ENCODE peak calls at places on chromosomes 16 and 17, in ten cellular contexts. A is stomach, B is mesendoderm, P is dorsolateral prefrontal cortex, M is epithelial cell of esophagus, G is A549, R is cardiac muscle cell, K is adrenal gland, V is ascending aorta, J is hepatocyte. I is an unnamed sample.

GRCh38 chr17:41537614-41537954 is 9.5 kb upstream of the KRT19 start:
- DNase-seq in P (no peak), R (no peak), G (no peak), A (no peak), M (no peak), K (no peak), V (no peak), J (no peak), B (no peak), I (no peak)

GRCh38 chr16:57133911-57134310 is 41.5 kb downstream of the CPNE2 start:
- DNase-seq in A (no peak), J (no peak), P (no peak), R (no peak), G (no peak), B (no peak), V (no peak), K (no peak), M (no peak), I (no peak)

GRCh38 chr17:17156107-17156506 is 50.0 kb downstream of the PLD6 start:
- DNase-seq in J (no peak), V (no peak), M (peak), R (peak), P (no peak), B (no peak), A (no peak), G (no peak), K (no peak), I (no peak)

GRCh38 chr16:26700250-26700649 is 366.5 kb upstream of the C16orf82 start:
- DNase-seq in A (no peak), B (no peak), J (no peak), M (no peak), K (no peak), P (no peak), G (no peak), R (no peak), V (no peak), I (no peak)

GRCh38 chr17:28285965-28286364 is 33.0 kb upstream of the TMEM97 start:
- DNase-seq in V (no peak), A (no peak), K (no peak), R (no peak), P (no peak), B (no peak), J (no peak), M (no peak), G (no peak), I (no peak)

GRCh38 chr17:16918443-16918842 is 53.5 kb downstream of the TNFRSF13B start:
- DNase-seq in B (no peak), P (peak), V (no peak), M (no peak), K (no peak), G (no peak), A (peak), J (no peak), R (no peak), I (no peak)

GRCh38 chr16:1610841-1611653 is 825 bp downstream of the IFT140 start:
- DNase-seq in A (no peak), B (no peak), R (no peak), P (no peak), J (no peak), M (no peak), K (peak), G (no peak), V (no peak), I (no peak)

GRCh38 chr16:19542138-19542821 is 13.2 kb upstream of the VPS35L start:
- DNase-seq in M (peak), P (no peak), A (no peak), K (no peak), G (no peak), B (no peak), R (no peak), V (no peak), J (peak), I (no peak)

GRCh38 chr17:16935786-16936185 is 36.1 kb downstream of the TNFRSF13B start:
- DNase-seq in J (no peak), R (no peak), V (no peak), G (no peak), B (no peak), K (no peak), A (no peak), P (peak), M (no peak), I (no peak)

GRCh38 chr16:79380990-79381389 is 219.5 kb downstream of the MAF start:
- DNase-seq in K (no peak), M (no peak), P (no peak), R (no peak), J (peak), A (no peak), V (no peak), G (no peak), B (no peak), I (peak)

GRCh38 chr17:1179635-1180433 is at the start of gene ABR:
- DNase-seq in A (peak), P (no peak), K (no peak), B (no peak), V (no peak), R (peak), G (no peak), M (no peak), J (peak), I (no peak)

GRCh38 chr17:45430738-45431530 is 1.7 kb downstream of the ARHGAP27 start:
- DNase-seq in R (peak), A (peak), J (peak), B (peak), V (no peak), M (peak), P (no peak), G (no peak), K (no peak), I (no peak)

GRCh38 chr17:38469875-38470274 is 41.6 kb downstream of the ARHGAP23 start:
- DNase-seq in R (peak), B (peak), V (no peak), P (peak), J (peak), G (no peak), M (peak), K (no peak), A (no peak), I (no peak)

GRCh38 chr17:56978441-56979090 is 635 bp downstream of the SCPEP1 start:
- DNase-seq in B (peak), V (no peak), M (no peak), J (no peak), R (peak), A (no peak), K (peak), G (no peak), P (no peak), I (peak)

GRCh38 chr16:67551972-67552371 is 10.4 kb upstream of the CTCF start:
- DNase-seq in J (no peak), M (no peak), R (no peak), G (no peak), P (no peak), A (no peak), V (no peak), K (no peak), B (no peak), I (no peak)

GRCh38 chr17:19683117-19683516 is 33.3 kb downstream of the SLC47A2 start:
- DNase-seq in M (no peak), P (no peak), R (no peak), A (no peak), J (no peak), B (no peak), G (no peak), V (no peak), K (no peak), I (no peak)

GRCh38 chr16:68287276-68288251 is 23.2 kb downstream of the SLC7A6OS start:
- DNase-seq in G (peak), R (peak), M (peak), V (peak), P (no peak), J (no peak), B (no peak), A (no peak), K (peak), I (peak)

GRCh38 chr17:6517017-6517416 is 39.3 kb downstream of the PITPNM3 start:
- DNase-seq in K (no peak), P (no peak), J (no peak), A (no peak), V (no peak), R (no peak), B (no peak), M (no peak), G (no peak), I (no peak)

GRCh38 chr16:81780350-81780749 is 1.3 kb downstream of the PLCG2 start:
- DNase-seq in J (no peak), M (no peak), P (no peak), V (no peak), K (no peak), A (no peak), B (no peak), R (no peak), G (no peak), I (no peak)

GRCh38 chr17:80529104-80529903 is 15.3 kb upstream of the RPTOR start:
- DNase-seq in P (no peak), K (no peak), G (no peak), M (no peak), R (no peak), J (no peak), A (no peak), V (no peak), B (no peak), I (no peak)

GRCh38 chr16:23020084-23020483 is 129.2 kb downstream of the USP31 start:
- DNase-seq in V (no peak), G (peak), R (no peak), M (no peak), J (no peak), P (no peak), A (no peak), K (no peak), B (no peak), I (no peak)

GRCh38 chr16:29146266-29146665 is 161.4 kb downstream of the LAT start:
- DNase-seq in M (no peak), B (no peak), V (no peak), R (no peak), G (no peak), J (no peak), K (peak), A (no peak), P (no peak), I (no peak)

GRCh38 chr16:58047557-58048348 is 22.2 kb downstream of the MMP15 start:
- DNase-seq in J (no peak), B (peak), A (no peak), M (no peak), R (no peak), P (no peak), K (no peak), G (no peak), V (no peak), I (no peak)

GRCh38 chr16:19090916-19091315 is 22.8 kb upstream of the ITPRIPL2 start:
- DNase-seq in B (no peak), P (no peak), G (no peak), A (no peak), J (no peak), M (no peak), K (no peak), V (no peak), R (no peak), I (no peak)

GRCh38 chr16:87324411-87325275 is 7.5 kb upstream of the C16orf95 start:
- DNase-seq in V (no peak), K (no peak), G (peak), B (peak), P (no peak), M (peak), R (peak), A (no peak), J (peak), I (peak)

GRCh38 chr16:58658796-58659211 is 25.8 kb downstream of the SLC38A7 start:
- DNase-seq in A (no peak), M (no peak), B (no peak), K (no peak), G (no peak), V (no peak), J (no peak), R (peak), P (no peak), I (no peak)

GRCh38 chr16:57216968-57217367 is 28.1 kb upstream of the ARL2BP start:
- DNase-seq in M (no peak), J (no peak), A (no peak), V (no peak), K (no peak), P (no peak), B (no peak), R (no peak), G (no peak), I (no peak)

GRCh38 chr17:80345841-80346497 is 69.0 kb upstream of the ENDOV start:
- DNase-seq in P (no peak), V (no peak), G (no peak), B (no peak), M (no peak), R (no peak), K (no peak), J (no peak), A (no peak), I (no peak)

GRCh38 chr16:6111390-6111789 is 1013.8 kb upstream of the EEF2KMT start:
- DNase-seq in R (no peak), P (no peak), J (no peak), M (no peak), B (no peak), G (no peak), K (no peak), V (no peak), A (no peak), I (no peak)

GRCh38 chr16:79485020-79485419 is 115.5 kb downstream of the MAF start:
- DNase-seq in V (no peak), P (no peak), M (no peak), B (no peak), J (no peak), K (no peak), A (no peak), R (no peak), G (no peak), I (no peak)

GRCh38 chr16:17342031-17342430 is 128.7 kb downstream of the XYLT1 start:
- DNase-seq in P (no peak), M (no peak), R (no peak), V (no peak), G (no peak), J (no peak), B (no peak), A (no peak), K (no peak), I (no peak)

GRCh38 chr16:24568392-24568791 is 29.0 kb downstream of the RBBP6 start:
- DNase-seq in R (peak), G (peak), P (no peak), V (no peak), J (no peak), K (no peak), B (no peak), M (peak), A (no peak), I (no peak)

GRCh38 chr17:40553694-40554534 is 11.4 kb downstream of the CCR7 start:
- DNase-seq in R (peak), G (no peak), V (no peak), A (peak), M (no peak), B (no peak), K (peak), J (no peak), P (peak), I (no peak)

GRCh38 chr16:12896562-12896961 is 4.8 kb upstream of the SHISA9 start:
- DNase-seq in J (peak), M (peak), R (no peak), A (no peak), B (peak), P (no peak), V (no peak), G (peak), K (no peak), I (peak)

GRCh38 chr17:82228278-82228841 is 482 bp upstream of the SLC16A3 start:
- DNase-seq in K (no peak), R (peak), M (no peak), G (no peak), A (peak), B (no peak), J (peak), P (no peak), V (no peak), I (peak)

DNA sequence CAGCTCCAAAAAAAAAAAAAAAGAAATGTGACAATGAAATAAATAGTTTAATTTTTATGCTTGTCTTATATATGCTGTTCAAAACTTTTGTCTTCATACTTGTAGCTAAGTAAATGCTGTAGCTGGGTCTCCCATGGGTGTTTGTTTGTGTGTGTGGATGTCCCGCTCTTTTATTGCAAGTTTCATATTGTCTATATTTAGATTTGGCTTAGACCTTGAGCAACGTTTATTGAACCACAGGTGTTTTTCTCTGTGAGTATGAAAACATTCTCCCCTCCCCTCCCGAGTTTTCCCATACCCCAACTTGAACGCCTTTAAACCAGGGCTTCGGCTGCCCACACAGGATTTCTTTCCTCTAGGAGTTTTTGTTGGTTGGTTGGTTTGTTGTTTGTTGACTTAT is 45.2 kb downstream of the MFSD11 start:
- DNase-seq in J (no peak), V (no peak), M (no peak), G (no peak), R (no peak), A (no peak), B (no peak), K (no peak), P (no peak), I (no peak)
- H3K4me3 ChIP-seq in J (no peak), V (no peak), M (no peak), G (no peak), R (no peak), A (no peak), B (no peak), K (no peak), P (no peak), I (no peak)

GRCh38 chr17:34579017-34579946 is at the start of gene TMEM132E:
- DNase-seq in R (peak), G (peak), B (peak), J (peak), A (peak), K (peak), V (no peak), M (peak), P (peak), I (no peak)
- H3K4me3 ChIP-seq in R (peak), G (peak), B (no peak), J (peak), A (peak), K (no peak), V (peak), M (peak), P (peak), I (peak)

DNA sequence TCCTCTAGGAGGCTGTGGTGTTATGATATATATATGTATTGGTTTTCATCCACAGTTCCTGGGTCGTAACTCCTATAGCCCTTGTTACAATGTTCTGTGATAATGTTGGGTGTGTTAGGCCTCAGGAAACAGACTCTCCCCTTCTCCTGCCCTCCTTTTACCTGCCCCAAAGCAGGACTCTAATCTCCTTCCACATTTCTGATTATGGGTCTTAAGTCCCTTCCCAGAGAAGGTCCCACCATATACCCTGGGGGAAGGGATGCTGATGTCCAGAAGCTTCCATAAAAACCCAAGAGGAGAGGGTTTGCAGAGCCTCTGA is 450 bp upstream of the C1QBP start:
- DNase-seq in R (no peak), V (no peak), J (no peak), A (no peak), B (no peak), M (no peak), P (no peak), G (no peak), K (no peak), I (no peak)
- H3K4me3 ChIP-seq in R (peak), V (peak), J (no peak), A (peak), B (no peak), M (no peak), P (peak), G (peak), K (no peak), I (peak)

GRCh38 chr16:4942481-4942880 is 5.5 kb upstream of the PPL start:
- DNase-seq in J (no peak), M (no peak), R (no peak), K (no peak), V (no peak), A (no peak), G (no peak), P (no peak), B (no peak), I (no peak)
- H3K4me3 ChIP-seq in J (no peak), M (no peak), R (no peak), K (no peak), V (no peak), A (no peak), G (no peak), P (no peak), B (no peak), I (no peak)

GRCh38 chr17:36001862-36002603 is 680 bp upstream of the CCL15 start:
- DNase-seq in K (no peak), J (peak), M (no peak), B (no peak), R (no peak), A (peak), P (no peak), G (peak), V (no peak), I (no peak)

GRCh38 chr17:36002631-36003030 is 1.3 kb upstream of the CCL15 start:
- DNase-seq in V (no peak), J (no peak), R (no peak), M (no peak), G (no peak), P (no peak), B (no peak), K (no peak), A (no peak), I (no peak)

GRCh38 chr17:36000730-36001108 is 634 bp downstream of the CCL15 start:
- DNase-seq in M (no peak), K (no peak), R (no peak), A (no peak), J (peak), G (no peak), P (no peak), V (no peak), B (no peak), I (no peak)

GRCh38 chr17:35998018-35998545 is 3.3 kb downstream of the CCL15 start:
- DNase-seq in M (no peak), P (no peak), B (no peak), R (no peak), A (no peak), J (no peak), G (no peak), V (no peak), K (no peak), I (no peak)

DNA sequence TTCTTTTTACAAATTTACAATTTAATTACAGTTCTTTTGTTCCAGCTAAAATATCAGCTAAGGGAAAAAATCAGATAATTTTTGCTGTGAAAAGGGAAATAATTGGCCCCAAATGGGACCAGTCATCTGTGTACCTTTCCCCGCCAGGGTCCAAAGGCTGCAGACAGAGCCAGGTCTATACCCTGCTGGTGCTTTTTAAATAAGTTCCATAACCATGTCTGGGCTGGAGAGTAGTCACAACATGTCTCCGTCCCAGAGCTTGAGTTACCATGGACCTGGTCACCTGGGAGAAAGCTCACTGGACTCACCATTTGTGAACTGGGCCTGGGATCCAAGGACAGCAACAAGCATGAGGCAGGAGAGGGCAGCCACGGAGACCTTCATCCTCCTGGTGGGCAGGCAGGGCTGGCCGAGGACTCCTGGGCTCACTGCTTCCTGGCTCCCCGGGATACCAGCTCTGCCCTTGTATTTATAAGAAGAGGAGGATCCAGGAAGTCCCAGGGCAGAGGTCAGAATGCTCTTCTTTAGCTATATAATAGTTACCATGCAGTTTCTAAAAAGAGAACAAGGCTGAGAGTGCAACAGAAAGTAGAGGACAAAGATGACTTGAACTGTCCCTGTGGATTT is at the start of gene CCL15:
- DNase-seq in B (no peak), A (no peak), V (no peak), G (no peak), P (no peak), K (no peak), J (peak), M (no peak), R (no peak), I (no peak)
- H3K4me3 ChIP-seq in B (no peak), A (no peak), V (no peak), G (no peak), P (no peak), K (no peak), J (no peak), M (no peak), R (no peak), I (no peak)

GRCh38 chr17:55708575-55708974 is 14.1 kb downstream of the TMEM100 start:
- DNase-seq in J (no peak), A (no peak), R (no peak), G (no peak), V (no peak), B (no peak), M (no peak), K (no peak), P (no peak), I (no peak)
- H3K4me3 ChIP-seq in J (no peak), A (no peak), R (no peak), G (no peak), V (no peak), B (no peak), M (no peak), K (no peak), P (no peak), I (no peak)

DNA sequence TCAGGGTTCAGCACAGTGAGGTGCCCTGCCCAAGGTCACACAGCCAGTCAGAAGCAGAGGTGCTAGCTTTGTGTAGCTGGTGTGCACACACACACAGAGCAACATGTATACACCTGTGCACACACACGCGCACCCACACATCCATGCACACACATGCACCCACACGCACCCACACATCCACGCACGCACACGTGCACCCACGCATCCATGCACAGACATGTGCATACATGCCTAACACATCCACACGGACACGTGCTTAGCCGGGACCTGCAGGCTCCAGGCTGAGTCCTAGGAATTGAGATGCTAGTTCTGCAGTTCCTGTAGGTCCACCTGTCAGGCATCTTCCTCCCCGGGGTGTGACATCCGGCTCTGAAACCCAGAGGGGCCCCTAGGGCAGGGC is 13.0 kb upstream of the DPEP1 start:
- DNase-seq in B (no peak), M (peak), V (no peak), A (no peak), P (no peak), R (no peak), K (no peak), G (no peak), J (no peak), I (no peak)
- H3K4me3 ChIP-seq in B (no peak), M (no peak), V (no peak), A (no peak), P (no peak), R (no peak), K (no peak), G (no peak), J (no peak), I (no peak)

I was measured in Jurkat, Clone E6-1.